ENCODE peak calls at places on chromosomes 4 and X, in seven cellular contexts. One of them, this sample, is unnamed. For H3K4me1, the result is how much of the 10 kb centered on the place peaks cover.

GRCh38 chr4:5824635-5825034 is 68.3 kb downstream of the CRMP1 start:
- DNase-seq in ovary: no peak
- DNase-seq in tibial nerve: no peak
- DNase-seq in SK-N-SH: peak
- DNase-seq in esophagus muscularis mucosa: no peak
- DNase-seq in transverse colon: no peak
- DNase-seq in A549: peak
- DNase-seq in this sample: no peak

GRCh38 chrX:108399427-108400165 is 38.6 kb downstream of the COL4A6 start:
- DNase-seq in A549: peak
- DNase-seq in esophagus muscularis mucosa: no peak
- DNase-seq in ovary: no peak
- DNase-seq in tibial nerve: no peak
- DNase-seq in SK-N-SH: no peak
- DNase-seq in transverse colon: no peak
- DNase-seq in this sample: no peak

GRCh38 chr4:187414716-187415115 is 580.9 kb upstream of the ZFP42 start:
- DNase-seq in esophagus muscularis mucosa: no peak
- DNase-seq in A549: no peak
- DNase-seq in SK-N-SH: no peak
- DNase-seq in ovary: no peak
- DNase-seq in transverse colon: no peak
- DNase-seq in tibial nerve: no peak
- DNase-seq in this sample: no peak

GRCh38 chr4:137703225-137703624 is 170.9 kb upstream of the PCDH18 start:
- DNase-seq in ovary: no peak
- DNase-seq in SK-N-SH: no peak
- DNase-seq in A549: no peak
- DNase-seq in esophagus muscularis mucosa: no peak
- DNase-seq in transverse colon: no peak
- DNase-seq in tibial nerve: no peak
- DNase-seq in this sample: no peak

GRCh38 chr4:649751-650310 is 24.2 kb downstream of the ATP5ME start:
- DNase-seq in transverse colon: no peak
- DNase-seq in A549: no peak
- DNase-seq in tibial nerve: no peak
- DNase-seq in ovary: no peak
- DNase-seq in esophagus muscularis mucosa: no peak
- DNase-seq in SK-N-SH: no peak
- DNase-seq in this sample: no peak

GRCh38 chrX:80285131-80285773 is 135.0 kb upstream of the TENT5D start:
- DNase-seq in SK-N-SH: peak
- DNase-seq in esophagus muscularis mucosa: no peak
- DNase-seq in A549: peak
- DNase-seq in transverse colon: peak
- DNase-seq in ovary: no peak
- DNase-seq in tibial nerve: no peak
- DNase-seq in this sample: no peak

GRCh38 chr4:185665655-185666054 is 130.3 kb upstream of the PDLIM3 start:
- DNase-seq in ovary: no peak
- DNase-seq in A549: no peak
- DNase-seq in esophagus muscularis mucosa: no peak
- DNase-seq in tibial nerve: no peak
- DNase-seq in transverse colon: no peak
- DNase-seq in SK-N-SH: no peak
- DNase-seq in this sample: no peak

GRCh38 chrX:28910501-28910900 is 323.3 kb downstream of the IL1RAPL1 start:
- DNase-seq in ovary: no peak
- DNase-seq in A549: no peak
- DNase-seq in SK-N-SH: no peak
- DNase-seq in transverse colon: no peak
- DNase-seq in esophagus muscularis mucosa: no peak
- DNase-seq in tibial nerve: no peak
- DNase-seq in this sample: no peak

GRCh38 chr4:142566243-142566642 is 279.9 kb downstream of the INPP4B start:
- DNase-seq in transverse colon: no peak
- DNase-seq in esophagus muscularis mucosa: no peak
- DNase-seq in ovary: no peak
- DNase-seq in tibial nerve: no peak
- DNase-seq in A549: no peak
- DNase-seq in SK-N-SH: no peak
- DNase-seq in this sample: no peak

GRCh38 chr4:57103051-57103450 is 7.1 kb downstream of the IGFBP7 start:
- DNase-seq in tibial nerve: no peak
- DNase-seq in ovary: peak
- DNase-seq in A549: no peak
- DNase-seq in transverse colon: no peak
- DNase-seq in SK-N-SH: no peak
- DNase-seq in esophagus muscularis mucosa: no peak
- DNase-seq in this sample: no peak

GRCh38 chrX:120732879-120733278 is 103.0 kb upstream of the C1GALT1C1 start:
- DNase-seq in SK-N-SH: no peak
- DNase-seq in ovary: no peak
- DNase-seq in transverse colon: no peak
- DNase-seq in esophagus muscularis mucosa: no peak
- DNase-seq in A549: no peak
- DNase-seq in tibial nerve: no peak
- DNase-seq in this sample: no peak

GRCh38 chr4:16227462-16227868 is 1.2 kb upstream of the TAPT1 start:
- DNase-seq in A549: peak
- DNase-seq in SK-N-SH: peak
- DNase-seq in esophagus muscularis mucosa: no peak
- DNase-seq in transverse colon: peak
- DNase-seq in tibial nerve: no peak
- DNase-seq in ovary: peak
- DNase-seq in this sample: peak

GRCh38 chrX:18833071-18833731 is 125.8 kb downstream of the PPEF1 start:
- DNase-seq in ovary: peak
- DNase-seq in A549: no peak
- DNase-seq in transverse colon: no peak
- DNase-seq in tibial nerve: peak
- DNase-seq in esophagus muscularis mucosa: no peak
- DNase-seq in SK-N-SH: peak
- DNase-seq in this sample: no peak

GRCh38 chr4:101192244-101192643 is 155.1 kb downstream of the PPP3CA start:
- DNase-seq in transverse colon: no peak
- DNase-seq in tibial nerve: no peak
- DNase-seq in ovary: no peak
- DNase-seq in SK-N-SH: no peak
- DNase-seq in A549: peak
- DNase-seq in esophagus muscularis mucosa: no peak
- DNase-seq in this sample: no peak

GRCh38 chr4:10108818-10109783 is 7.5 kb downstream of the WDR1 start:
- DNase-seq in esophagus muscularis mucosa: no peak
- DNase-seq in tibial nerve: no peak
- DNase-seq in SK-N-SH: no peak
- DNase-seq in transverse colon: peak
- DNase-seq in ovary: no peak
- DNase-seq in A549: no peak
- DNase-seq in this sample: no peak

GRCh38 chr4:154329268-154329858 is 162.2 kb downstream of the DCHS2 start:
- DNase-seq in A549: peak
- DNase-seq in SK-N-SH: no peak
- DNase-seq in tibial nerve: no peak
- DNase-seq in ovary: peak
- DNase-seq in transverse colon: no peak
- DNase-seq in esophagus muscularis mucosa: no peak
- DNase-seq in this sample: no peak

GRCh38 chr4:143399113-143399949 is 62.7 kb downstream of the GAB1 start:
- DNase-seq in A549: peak
- DNase-seq in ovary: no peak
- DNase-seq in transverse colon: no peak
- DNase-seq in SK-N-SH: peak
- DNase-seq in esophagus muscularis mucosa: no peak
- DNase-seq in tibial nerve: no peak
- DNase-seq in this sample: no peak

GRCh38 chr4:26964512-26964911 is 103.9 kb downstream of the STIM2 start:
- DNase-seq in SK-N-SH: no peak
- DNase-seq in ovary: no peak
- DNase-seq in tibial nerve: no peak
- DNase-seq in transverse colon: no peak
- DNase-seq in A549: no peak
- DNase-seq in esophagus muscularis mucosa: no peak
- DNase-seq in this sample: no peak

GRCh38 chr4:110668463-110669245 is 45.8 kb upstream of the PITX2 start:
- DNase-seq in esophagus muscularis mucosa: no peak
- DNase-seq in transverse colon: no peak
- DNase-seq in SK-N-SH: no peak
- DNase-seq in A549: no peak
- DNase-seq in tibial nerve: no peak
- DNase-seq in ovary: no peak
- DNase-seq in this sample: no peak

GRCh38 chr4:128364565-128364964 is 77.0 kb upstream of the PGRMC2 start:
- DNase-seq in esophagus muscularis mucosa: no peak
- DNase-seq in ovary: no peak
- DNase-seq in A549: no peak
- DNase-seq in tibial nerve: no peak
- DNase-seq in transverse colon: no peak
- DNase-seq in SK-N-SH: no peak
- DNase-seq in this sample: no peak

GRCh38 chrX:51803833-51804232 is 60.6 kb downstream of the GSPT2 start:
- DNase-seq in ovary: no peak
- DNase-seq in SK-N-SH: no peak
- DNase-seq in transverse colon: no peak
- DNase-seq in A549: no peak
- DNase-seq in tibial nerve: no peak
- DNase-seq in esophagus muscularis mucosa: no peak
- DNase-seq in this sample: no peak

GRCh38 chr4:105894570-105895323 is 524 bp upstream of the NPNT start:
- DNase-seq in transverse colon: peak
- DNase-seq in ovary: no peak
- DNase-seq in A549: no peak
- DNase-seq in esophagus muscularis mucosa: no peak
- DNase-seq in tibial nerve: no peak
- DNase-seq in SK-N-SH: no peak
- DNase-seq in this sample: no peak

GRCh38 chr4:55407119-55407518 is 11.4 kb downstream of the TMEM165 start:
- DNase-seq in SK-N-SH: no peak
- DNase-seq in A549: no peak
- DNase-seq in transverse colon: no peak
- DNase-seq in tibial nerve: no peak
- DNase-seq in ovary: no peak
- DNase-seq in esophagus muscularis mucosa: no peak
- DNase-seq in this sample: no peak

GRCh38 chrX:19565605-19566004 is 50.3 kb upstream of the MAP3K15 start:
- DNase-seq in tibial nerve: no peak
- DNase-seq in A549: no peak
- DNase-seq in esophagus muscularis mucosa: no peak
- DNase-seq in transverse colon: no peak
- DNase-seq in SK-N-SH: no peak
- DNase-seq in ovary: no peak
- DNase-seq in this sample: no peak

GRCh38 chrX:71945435-71945834 is 34.8 kb downstream of the NHSL2 start:
- DNase-seq in transverse colon: no peak
- DNase-seq in ovary: no peak
- DNase-seq in A549: no peak
- DNase-seq in esophagus muscularis mucosa: no peak
- DNase-seq in SK-N-SH: no peak
- DNase-seq in tibial nerve: no peak
- DNase-seq in this sample: no peak

GRCh38 chr4:182448281-182449151 is 205.3 kb downstream of the TENM3 start:
- DNase-seq in tibial nerve: peak
- DNase-seq in SK-N-SH: peak
- DNase-seq in transverse colon: peak
- DNase-seq in esophagus muscularis mucosa: no peak
- DNase-seq in ovary: peak
- DNase-seq in A549: peak
- DNase-seq in this sample: peak
- TF ChIP-seq EP300 in tibial nerve: no peak
- TF ChIP-seq EP300 in SK-N-SH: no peak
- TF ChIP-seq EP300 in transverse colon: no peak
- TF ChIP-seq EP300 in esophagus muscularis mucosa: no peak
- TF ChIP-seq EP300 in ovary: no peak
- TF ChIP-seq EP300 in A549: no peak
- TF ChIP-seq EP300 in this sample: no peak

GRCh38 chr4:146232131-146232722 is 17.9 kb downstream of the REELD1 start:
- DNase-seq in A549: no peak
- DNase-seq in esophagus muscularis mucosa: no peak
- DNase-seq in transverse colon: no peak
- DNase-seq in ovary: no peak
- DNase-seq in SK-N-SH: no peak
- DNase-seq in tibial nerve: no peak
- DNase-seq in this sample: peak

GRCh38 chr4:146235654-146236570 is 21.6 kb downstream of the REELD1 start:
- DNase-seq in A549: no peak
- DNase-seq in esophagus muscularis mucosa: peak
- DNase-seq in ovary: no peak
- DNase-seq in transverse colon: no peak
- DNase-seq in tibial nerve: no peak
- DNase-seq in SK-N-SH: no peak
- DNase-seq in this sample: no peak

DNA sequence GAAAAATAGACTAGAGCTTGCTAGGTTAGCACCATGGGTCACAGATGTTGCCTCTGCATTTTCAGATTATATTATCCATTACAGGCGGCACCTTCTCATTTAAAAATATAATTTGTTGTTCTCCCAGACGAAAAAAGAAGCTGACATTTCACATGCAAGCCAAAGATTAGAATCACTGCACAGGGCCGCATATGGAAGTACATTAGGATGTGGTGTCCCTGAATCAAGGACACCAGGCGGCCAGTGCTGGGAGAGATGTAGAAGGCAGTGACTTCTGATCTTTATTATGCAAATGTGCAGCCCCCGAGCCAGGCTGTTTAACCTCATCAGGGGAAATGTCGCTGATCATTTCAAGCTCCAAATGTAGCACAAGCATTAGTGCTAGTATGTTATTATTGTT is 22.8 kb downstream of the REELD1 start:
- DNase-seq in transverse colon: no peak
- DNase-seq in A549: no peak
- DNase-seq in SK-N-SH: peak
- DNase-seq in tibial nerve: no peak
- DNase-seq in ovary: no peak
- DNase-seq in esophagus muscularis mucosa: peak
- DNase-seq in this sample: no peak
- H3K4me1 ChIP-seq in transverse colon: under half
- H3K4me1 ChIP-seq in A549: under half
- H3K4me1 ChIP-seq in SK-N-SH: under half
- H3K4me1 ChIP-seq in tibial nerve: under half
- H3K4me1 ChIP-seq in ovary: under half
- H3K4me1 ChIP-seq in esophagus muscularis mucosa: under half
- H3K4me1 ChIP-seq in this sample: under half

DNA sequence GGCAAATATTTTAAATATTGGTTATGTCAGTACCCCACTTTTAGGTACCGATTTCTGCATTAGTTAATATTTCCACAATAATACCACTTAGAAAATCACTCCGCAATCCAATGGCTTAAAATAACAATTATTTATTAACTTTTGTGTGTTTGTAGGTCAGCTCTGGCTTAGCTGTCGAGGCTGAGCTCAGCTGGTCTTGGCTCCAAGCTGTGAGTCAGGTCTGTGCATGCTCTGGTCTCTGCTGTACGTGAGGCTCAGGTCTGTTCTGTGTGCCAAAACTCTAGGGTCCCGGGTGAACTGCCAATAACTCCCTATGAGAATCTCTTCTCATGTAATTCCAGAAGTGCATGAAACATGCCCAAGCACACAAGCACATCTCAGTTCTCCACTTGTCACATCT is 245.8 kb upstream of the GK2 start:
- DNase-seq in tibial nerve: no peak
- DNase-seq in esophagus muscularis mucosa: no peak
- DNase-seq in ovary: no peak
- DNase-seq in SK-N-SH: no peak
- DNase-seq in transverse colon: no peak
- DNase-seq in A549: no peak
- DNase-seq in this sample: no peak
- H3K27ac ChIP-seq in tibial nerve: no peak
- H3K27ac ChIP-seq in esophagus muscularis mucosa: peak
- H3K27ac ChIP-seq in ovary: no peak
- H3K27ac ChIP-seq in SK-N-SH: no peak
- H3K27ac ChIP-seq in transverse colon: no peak
- H3K27ac ChIP-seq in A549: no peak
- H3K27ac ChIP-seq in this sample: no peak

GRCh38 chr4:119977546-119977945 is 89.1 kb downstream of the MAD2L1 start:
- DNase-seq in transverse colon: no peak
- DNase-seq in ovary: no peak
- DNase-seq in esophagus muscularis mucosa: no peak
- DNase-seq in tibial nerve: no peak
- DNase-seq in A549: no peak
- DNase-seq in SK-N-SH: no peak
- DNase-seq in this sample: no peak
- TF ChIP-seq EP300 in transverse colon: no peak
- TF ChIP-seq EP300 in ovary: no peak
- TF ChIP-seq EP300 in esophagus muscularis mucosa: no peak
- TF ChIP-seq EP300 in tibial nerve: no peak
- TF ChIP-seq EP300 in A549: no peak
- TF ChIP-seq EP300 in SK-N-SH: no peak
- TF ChIP-seq EP300 in this sample: no peak

This sample was measured in stomach.